ENCODE peak calls at places on chromosome 1, in five cellular contexts. One of them, this sample, is unnamed.

GRCh38 chr1:179305450-179305849 is 11.9 kb downstream of the SOAT1 start:
- DNase-seq in neural progenitor cell: no peak
- DNase-seq in mammary epithelial cell: no peak
- DNase-seq in K562: no peak
- DNase-seq in PC-3: peak
- DNase-seq in this sample: no peak

GRCh38 chr1:203796223-203796747 is 862 bp downstream of the ZBED6 start:
- DNase-seq in neural progenitor cell: no peak
- DNase-seq in mammary epithelial cell: peak
- DNase-seq in K562: peak
- DNase-seq in PC-3: peak
- DNase-seq in this sample: no peak

GRCh38 chr1:45976623-45977022 is 155.8 kb downstream of the PIK3R3 start:
- DNase-seq in neural progenitor cell: no peak
- DNase-seq in mammary epithelial cell: no peak
- DNase-seq in K562: no peak
- DNase-seq in PC-3: no peak
- DNase-seq in this sample: no peak

GRCh38 chr1:169363046-169363756 is 4.4 kb downstream of the NME7 start:
- DNase-seq in neural progenitor cell: no peak
- DNase-seq in mammary epithelial cell: peak
- DNase-seq in K562: no peak
- DNase-seq in PC-3: peak
- DNase-seq in this sample: no peak

GRCh38 chr1:157776971-157777386 is at the start of gene FCRL2:
- DNase-seq in neural progenitor cell: no peak
- DNase-seq in mammary epithelial cell: no peak
- DNase-seq in K562: no peak
- DNase-seq in PC-3: no peak
- DNase-seq in this sample: no peak

GRCh38 chr1:2969870-2970291 is 51.4 kb upstream of the ACTRT2 start:
- DNase-seq in neural progenitor cell: no peak
- DNase-seq in mammary epithelial cell: no peak
- DNase-seq in K562: no peak
- DNase-seq in PC-3: no peak
- DNase-seq in this sample: no peak

GRCh38 chr1:150561830-150562367 is 12.7 kb downstream of the ADAMTSL4 start:
- DNase-seq in neural progenitor cell: peak
- DNase-seq in mammary epithelial cell: peak
- DNase-seq in K562: peak
- DNase-seq in PC-3: peak
- DNase-seq in this sample: no peak

GRCh38 chr1:155940993-155941844 is at the start of gene RXFP4:
- DNase-seq in neural progenitor cell: no peak
- DNase-seq in mammary epithelial cell: no peak
- DNase-seq in K562: no peak
- DNase-seq in PC-3: peak
- DNase-seq in this sample: no peak

GRCh38 chr1:230677200-230677599 is 34.9 kb downstream of the COG2 start:
- DNase-seq in neural progenitor cell: no peak
- DNase-seq in mammary epithelial cell: no peak
- DNase-seq in K562: no peak
- DNase-seq in PC-3: no peak
- DNase-seq in this sample: no peak

GRCh38 chr1:99598738-99599411 is 47.0 kb upstream of the PALMD start:
- DNase-seq in neural progenitor cell: no peak
- DNase-seq in mammary epithelial cell: no peak
- DNase-seq in K562: peak
- DNase-seq in PC-3: no peak
- DNase-seq in this sample: no peak

GRCh38 chr1:67578397-67579020 is 106.5 kb upstream of the GADD45A start:
- DNase-seq in neural progenitor cell: no peak
- DNase-seq in mammary epithelial cell: no peak
- DNase-seq in K562: no peak
- DNase-seq in PC-3: no peak
- DNase-seq in this sample: no peak

GRCh38 chr1:103516693-103517092 is 8.8 kb upstream of the RNPC3 start:
- DNase-seq in neural progenitor cell: no peak
- DNase-seq in mammary epithelial cell: peak
- DNase-seq in K562: no peak
- DNase-seq in PC-3: peak
- DNase-seq in this sample: no peak

GRCh38 chr1:17640411-17640810 is 100.9 kb downstream of the ARHGEF10L start:
- DNase-seq in neural progenitor cell: no peak
- DNase-seq in mammary epithelial cell: no peak
- DNase-seq in K562: no peak
- DNase-seq in PC-3: no peak
- DNase-seq in this sample: no peak

GRCh38 chr1:2480236-2480985 is 4.3 kb downstream of the PLCH2 start:
- DNase-seq in neural progenitor cell: no peak
- DNase-seq in mammary epithelial cell: no peak
- DNase-seq in K562: no peak
- DNase-seq in PC-3: no peak
- DNase-seq in this sample: peak

DNA sequence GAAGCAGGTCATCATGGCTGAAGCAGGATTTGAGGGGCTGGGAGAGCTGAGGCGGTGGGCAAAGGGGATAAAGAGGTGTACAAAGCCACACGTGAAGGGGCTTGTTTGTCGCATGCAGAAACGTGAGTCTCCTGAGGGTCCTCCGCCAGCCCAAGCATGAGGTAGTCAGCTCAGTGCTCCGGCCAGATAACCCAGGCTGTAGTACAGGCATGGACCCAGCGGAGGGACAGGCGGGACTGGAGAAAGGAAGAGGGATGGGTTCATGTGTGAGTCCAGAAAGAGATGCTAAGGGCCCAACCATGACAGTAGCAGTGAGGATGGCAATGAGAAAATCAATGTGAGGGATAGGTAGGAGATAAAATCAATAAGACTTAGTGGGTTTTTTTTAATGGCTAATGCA is 13.7 kb upstream of the ELK4 start:
- DNase-seq in neural progenitor cell: no peak
- DNase-seq in mammary epithelial cell: no peak
- DNase-seq in K562: no peak
- DNase-seq in PC-3: no peak
- DNase-seq in this sample: no peak
- TF ChIP-seq EZH2 in neural progenitor cell: no peak
- TF ChIP-seq EZH2 in mammary epithelial cell: no peak
- TF ChIP-seq EZH2 in K562: no peak
- TF ChIP-seq EZH2 in PC-3: no peak
- TF ChIP-seq EZH2 in this sample: no peak

GRCh38 chr1:42177551-42177981 is 13.0 kb upstream of the GUCA2A start:
- DNase-seq in neural progenitor cell: no peak
- DNase-seq in mammary epithelial cell: peak
- DNase-seq in K562: no peak
- DNase-seq in PC-3: peak
- DNase-seq in this sample: no peak
- H3K27ac ChIP-seq in neural progenitor cell: peak
- H3K27ac ChIP-seq in mammary epithelial cell: no peak
- H3K27ac ChIP-seq in K562: no peak
- H3K27ac ChIP-seq in PC-3: peak
- H3K27ac ChIP-seq in this sample: no peak

DNA sequence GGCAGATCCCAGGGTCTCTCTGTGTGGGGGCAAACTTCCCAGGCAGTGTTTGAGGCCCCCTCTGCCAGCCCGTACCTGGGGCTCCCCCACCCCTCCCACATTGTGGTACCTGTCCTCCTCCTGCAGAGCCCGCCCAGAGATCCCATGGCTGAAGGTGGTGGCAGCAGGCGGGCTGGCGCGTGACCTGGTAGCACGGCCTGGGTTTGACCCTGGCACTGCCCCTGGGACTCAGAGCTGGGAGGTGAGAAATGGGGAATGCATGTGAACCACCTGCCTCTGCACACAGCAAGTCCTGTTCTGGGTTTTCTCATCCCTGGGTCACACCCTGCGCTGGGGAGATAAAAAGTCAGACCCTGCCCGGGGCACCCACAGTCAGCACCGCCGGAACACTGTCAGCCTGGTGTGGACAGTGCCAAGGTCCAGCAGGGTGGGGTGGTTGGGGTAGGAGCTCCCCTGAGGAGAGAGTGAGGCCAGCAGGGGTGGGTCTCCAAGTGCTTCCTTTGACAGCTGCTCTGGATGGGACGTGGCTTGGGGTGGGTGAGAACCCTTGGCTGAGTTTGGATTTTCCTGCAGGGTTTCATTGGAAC is 11.8 kb downstream of the AGRN start:
- DNase-seq in neural progenitor cell: no peak
- DNase-seq in mammary epithelial cell: no peak
- DNase-seq in K562: no peak
- DNase-seq in PC-3: no peak
- DNase-seq in this sample: no peak
- H3K9ac ChIP-seq in neural progenitor cell: no peak
- H3K9ac ChIP-seq in mammary epithelial cell: no peak
- H3K9ac ChIP-seq in K562: peak
- H3K9ac ChIP-seq in PC-3: no peak
- H3K9ac ChIP-seq in this sample: no peak

GRCh38 chr1:170730443-170730842 is 66.5 kb downstream of the PRRX1 start:
- DNase-seq in neural progenitor cell: no peak
- DNase-seq in mammary epithelial cell: no peak
- DNase-seq in K562: no peak
- DNase-seq in PC-3: peak
- DNase-seq in this sample: no peak
- TF ChIP-seq EZH2 in neural progenitor cell: no peak
- TF ChIP-seq EZH2 in mammary epithelial cell: no peak
- TF ChIP-seq EZH2 in K562: no peak
- TF ChIP-seq EZH2 in PC-3: no peak
- TF ChIP-seq EZH2 in this sample: no peak

DNA sequence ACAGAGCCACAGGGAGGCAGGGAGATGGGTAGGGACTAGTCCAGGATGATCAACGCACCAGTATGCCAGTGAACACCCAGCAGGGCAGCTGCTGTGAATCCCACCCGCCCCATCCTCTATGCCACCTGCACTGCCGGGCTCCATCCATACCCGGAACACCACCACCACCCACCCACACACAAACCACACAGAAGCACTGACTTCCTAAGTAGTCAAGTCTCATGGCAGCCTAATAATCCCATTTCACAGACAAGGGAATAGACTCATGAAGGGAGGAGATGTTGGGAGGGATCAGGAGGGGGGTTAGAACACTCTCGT is 6.3 kb downstream of the DRAXIN start:
- DNase-seq in neural progenitor cell: no peak
- DNase-seq in mammary epithelial cell: no peak
- DNase-seq in K562: no peak
- DNase-seq in PC-3: no peak
- DNase-seq in this sample: no peak
- H3K27ac ChIP-seq in neural progenitor cell: no peak
- H3K27ac ChIP-seq in mammary epithelial cell: no peak
- H3K27ac ChIP-seq in K562: no peak
- H3K27ac ChIP-seq in PC-3: no peak
- H3K27ac ChIP-seq in this sample: no peak

GRCh38 chr1:152049291-152050073 is 12.7 kb upstream of the S100A11 start:
- DNase-seq in neural progenitor cell: no peak
- DNase-seq in mammary epithelial cell: peak
- DNase-seq in K562: no peak
- DNase-seq in PC-3: peak
- DNase-seq in this sample: no peak

GRCh38 chr1:152053375-152053774 is 16.6 kb upstream of the S100A11 start:
- DNase-seq in neural progenitor cell: no peak
- DNase-seq in mammary epithelial cell: no peak
- DNase-seq in K562: no peak
- DNase-seq in PC-3: no peak
- DNase-seq in this sample: no peak

GRCh38 chr1:152050886-152051764 is 14.3 kb upstream of the S100A11 start:
- DNase-seq in neural progenitor cell: no peak
- DNase-seq in mammary epithelial cell: peak
- DNase-seq in K562: peak
- DNase-seq in PC-3: peak
- DNase-seq in this sample: no peak

GRCh38 chr1:152048641-152048970 is 11.8 kb upstream of the S100A11 start:
- DNase-seq in neural progenitor cell: peak
- DNase-seq in mammary epithelial cell: no peak
- DNase-seq in K562: no peak
- DNase-seq in PC-3: no peak
- DNase-seq in this sample: no peak

GRCh38 chr1:152052606-152053005 is 15.8 kb upstream of the S100A11 start:
- DNase-seq in neural progenitor cell: peak
- DNase-seq in mammary epithelial cell: peak
- DNase-seq in K562: peak
- DNase-seq in PC-3: peak
- DNase-seq in this sample: no peak
- H3K9ac ChIP-seq in neural progenitor cell: no peak
- H3K9ac ChIP-seq in mammary epithelial cell: no peak
- H3K9ac ChIP-seq in K562: no peak
- H3K9ac ChIP-seq in PC-3: no peak
- H3K9ac ChIP-seq in this sample: no peak

GRCh38 chr1:109906160-109906838 is 4.3 kb upstream of the CSF1 start:
- DNase-seq in neural progenitor cell: no peak
- DNase-seq in mammary epithelial cell: no peak
- DNase-seq in K562: no peak
- DNase-seq in PC-3: no peak
- DNase-seq in this sample: no peak
- TF ChIP-seq EZH2 in neural progenitor cell: no peak
- TF ChIP-seq EZH2 in mammary epithelial cell: no peak
- TF ChIP-seq EZH2 in K562: no peak
- TF ChIP-seq EZH2 in PC-3: no peak
- TF ChIP-seq EZH2 in this sample: no peak

DNA sequence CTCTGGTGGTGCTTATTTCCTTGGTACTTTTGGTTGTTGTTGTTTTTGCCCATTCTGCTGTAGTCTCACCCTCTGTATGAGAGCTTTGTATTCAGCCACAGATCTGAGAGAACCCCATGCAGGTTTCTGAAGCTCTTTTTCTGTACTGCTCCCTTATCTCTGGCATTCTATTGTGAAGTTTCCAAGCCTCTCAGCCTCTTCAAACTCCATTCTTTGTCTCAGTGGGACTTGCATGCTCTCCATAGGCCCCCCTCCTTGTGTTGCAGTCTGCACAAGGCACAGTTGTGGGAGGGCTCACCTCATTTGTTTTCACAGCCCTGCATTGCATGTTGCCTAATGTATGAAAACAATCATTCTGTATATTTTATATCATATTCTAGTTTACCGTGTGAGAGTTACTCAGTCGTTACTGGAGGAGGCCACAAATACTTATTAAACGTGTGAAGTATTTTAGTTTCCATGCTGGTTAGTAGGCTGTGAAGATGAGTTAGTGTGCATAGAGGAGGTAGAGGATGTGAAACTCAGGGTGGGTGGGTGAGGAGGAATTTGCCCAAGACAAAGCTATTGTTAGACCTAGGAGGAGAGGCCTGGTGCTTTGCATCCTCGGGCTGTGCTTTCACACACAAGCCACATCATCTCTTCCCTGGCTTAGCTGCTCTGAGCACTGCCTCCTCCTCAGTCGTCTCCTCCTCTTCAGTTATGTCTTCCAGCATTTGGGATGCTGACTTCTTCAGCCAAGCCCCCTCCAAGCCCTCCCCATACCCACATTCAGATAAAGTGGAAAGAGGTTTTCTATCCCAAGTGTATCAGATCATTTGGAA is 7.8 kb upstream of the CHI3L2 start:
- DNase-seq in neural progenitor cell: peak
- DNase-seq in mammary epithelial cell: no peak
- DNase-seq in K562: no peak
- DNase-seq in PC-3: no peak
- DNase-seq in this sample: no peak
- H3K27ac ChIP-seq in neural progenitor cell: peak
- H3K27ac ChIP-seq in mammary epithelial cell: no peak
- H3K27ac ChIP-seq in K562: no peak
- H3K27ac ChIP-seq in PC-3: no peak
- H3K27ac ChIP-seq in this sample: no peak

GRCh38 chr1:93672069-93672468 is 9.6 kb downstream of the BCAR3 start:
- DNase-seq in neural progenitor cell: no peak
- DNase-seq in mammary epithelial cell: peak
- DNase-seq in K562: peak
- DNase-seq in PC-3: peak
- DNase-seq in this sample: no peak
- H3K9ac ChIP-seq in neural progenitor cell: no peak
- H3K9ac ChIP-seq in mammary epithelial cell: no peak
- H3K9ac ChIP-seq in K562: no peak
- H3K9ac ChIP-seq in PC-3: peak
- H3K9ac ChIP-seq in this sample: no peak

This sample was measured in SK-N-MC.